ENCODE peak calls at places on chromosomes 7 and 10, in nine cellular contexts. O, M, U, E, L, D, Z, S and H are unnamed samples.

GRCh38 chr7:63925626-63926460 is 72.8 kb upstream of the ZNF722 start:
- DNase-seq in Z (peak), S (no peak), O (peak), M (peak), L (no peak), D (peak), U (no peak), E (no peak), H (peak)

GRCh38 chr7:128387663-128388485 is 21.9 kb downstream of the IMPDH1 start:
- DNase-seq in E (peak), Z (peak), S (peak), L (peak), U (peak), O (peak), D (peak), M (peak), H (peak)

GRCh38 chr10:30188101-30188500 is 128.7 kb upstream of the JCAD start:
- DNase-seq in D (no peak), M (no peak), O (no peak), Z (no peak), E (no peak), S (peak), U (no peak), L (peak), H (no peak)

GRCh38 chr10:5940807-5941218 is 36.5 kb downstream of the IL15RA start:
- DNase-seq in L (no peak), M (no peak), U (no peak), E (no peak), S (no peak), O (no peak), Z (no peak), D (no peak), H (no peak)

GRCh38 chr7:48748081-48748833 is 176.1 kb upstream of the CDC14C start:
- DNase-seq in D (no peak), U (no peak), E (no peak), O (no peak), Z (no peak), S (no peak), M (no peak), L (no peak), H (no peak)

GRCh38 chr7:124992881-124993562 is 63.4 kb upstream of the POT1 start:
- DNase-seq in Z (no peak), D (no peak), L (peak), E (no peak), S (no peak), U (no peak), O (peak), M (no peak), H (no peak)

GRCh38 chr10:102241444-102242117 is at the start of gene PITX3:
- DNase-seq in L (peak), D (peak), M (peak), S (peak), E (peak), U (peak), O (peak), Z (peak), H (peak)

GRCh38 chr10:119859422-119860258 is 13.0 kb downstream of the MCMBP start:
- DNase-seq in M (no peak), Z (peak), E (no peak), U (no peak), S (no peak), O (peak), D (no peak), L (peak), H (no peak)

GRCh38 chr7:150962743-150963399 is 15.2 kb downstream of the KCNH2 start:
- DNase-seq in Z (peak), D (peak), S (peak), O (peak), L (peak), E (peak), M (no peak), U (peak), H (peak)

GRCh38 chr7:114083714-114084113 is 164.9 kb upstream of the PPP1R3A start:
- DNase-seq in L (peak), U (no peak), S (no peak), E (no peak), Z (no peak), M (no peak), D (no peak), O (no peak), H (no peak)

GRCh38 chr7:123538189-123538714 is 3.9 kb upstream of the IQUB start:
- DNase-seq in E (no peak), Z (no peak), O (no peak), U (no peak), L (peak), D (no peak), S (no peak), M (no peak), H (no peak)

GRCh38 chr7:45978010-45978681 is 57.1 kb upstream of the IGFBP3 start:
- DNase-seq in S (no peak), Z (no peak), O (peak), M (peak), U (no peak), E (no peak), D (peak), L (peak), H (no peak)

GRCh38 chr7:148699024-148699771 is 495 bp downstream of the CUL1 start:
- DNase-seq in O (peak), E (peak), D (no peak), S (peak), Z (peak), L (peak), M (no peak), U (peak), H (peak)

GRCh38 chr7:19919156-19920085 is 146.0 kb upstream of the TMEM196 start:
- DNase-seq in L (peak), O (no peak), D (no peak), Z (no peak), E (no peak), M (no peak), U (no peak), S (no peak), H (no peak)

GRCh38 chr7:145698526-145699262 is 417.9 kb upstream of the CNTNAP2 start:
- DNase-seq in D (no peak), S (no peak), M (no peak), L (no peak), O (peak), E (no peak), Z (no peak), U (no peak), H (no peak)

GRCh38 chr10:19817251-19818046 is 1.2 kb downstream of the PLXDC2 start:
- DNase-seq in S (peak), M (no peak), D (no peak), U (peak), E (peak), O (peak), Z (no peak), L (no peak), H (peak)

GRCh38 chr10:72694476-72695369 is 2.8 kb downstream of the MCU start:
- DNase-seq in S (peak), O (peak), M (no peak), E (no peak), D (no peak), Z (no peak), U (no peak), L (peak), H (peak)

GRCh38 chr7:26681819-26682418 is 182.5 kb downstream of the SKAP2 start:
- DNase-seq in S (no peak), Z (peak), M (no peak), U (no peak), D (peak), E (no peak), O (peak), L (peak), H (no peak)

GRCh38 chr7:11343136-11343535 is 369.5 kb downstream of the PHF14 start:
- DNase-seq in S (no peak), Z (no peak), D (no peak), L (no peak), U (no peak), E (no peak), M (no peak), O (no peak), H (no peak)

GRCh38 chr10:120588311-120588710 is 131.3 kb downstream of the PLPP4 start:
- DNase-seq in S (no peak), E (no peak), O (no peak), L (no peak), Z (no peak), M (no peak), U (no peak), D (no peak), H (no peak)

GRCh38 chr10:87646920-87647319 is 12.8 kb upstream of the PAPSS2 start:
- DNase-seq in D (no peak), M (no peak), L (no peak), Z (no peak), U (no peak), E (no peak), S (no peak), O (peak), H (no peak)

GRCh38 chr10:127041561-127041960 is 136.3 kb downstream of the DOCK1 start:
- DNase-seq in U (no peak), Z (no peak), S (no peak), L (peak), O (peak), M (no peak), D (no peak), E (no peak), H (no peak)

GRCh38 chr10:8064436-8064835 is 9.9 kb downstream of the GATA3 start:
- DNase-seq in U (no peak), D (no peak), E (no peak), L (peak), S (no peak), O (peak), M (no peak), Z (no peak), H (no peak)

GRCh38 chr7:32347244-32347828 is 142.8 kb downstream of the LSM5 start:
- DNase-seq in O (peak), Z (no peak), U (no peak), L (peak), E (peak), M (no peak), S (no peak), D (no peak), H (peak)

GRCh38 chr10:22322663-22323160 is 1.8 kb downstream of the BMI1 start:
- DNase-seq in Z (no peak), U (no peak), M (no peak), L (no peak), S (no peak), D (no peak), O (no peak), E (no peak), H (no peak)

GRCh38 chr7:134480730-134481129 is 21.8 kb upstream of the AKR1B1 start:
- DNase-seq in L (peak), M (no peak), E (no peak), U (no peak), O (peak), S (no peak), D (no peak), Z (no peak), H (no peak)

GRCh38 chr7:26513948-26514347 is 222.3 kb downstream of the SNX10 start:
- DNase-seq in Z (no peak), E (no peak), M (no peak), L (no peak), U (no peak), D (no peak), S (no peak), O (no peak), H (no peak)

GRCh38 chr10:54869022-54869421 is 68.0 kb upstream of the PCDH15 start:
- DNase-seq in E (no peak), O (peak), D (no peak), Z (no peak), L (no peak), M (no peak), U (no peak), S (no peak), H (no peak)

GRCh38 chr10:124724279-124725027 is 19.7 kb downstream of the FAM53B start:
- DNase-seq in D (no peak), M (no peak), O (no peak), L (no peak), E (no peak), S (no peak), U (no peak), Z (no peak), H (no peak)

GRCh38 chr7:33905389-33906032 is at the start of gene BMPER:
- DNase-seq in U (peak), O (peak), S (peak), L (no peak), M (no peak), E (peak), Z (no peak), D (peak), H (peak)

GRCh38 chr7:78587443-78588044 is 789.0 kb downstream of the PHTF2 start:
- DNase-seq in U (no peak), D (peak), E (no peak), M (no peak), Z (no peak), S (no peak), L (no peak), O (peak), H (peak)

GRCh38 chr10:113742466-113742865 is 9.0 kb upstream of the PLEKHS1 start:
- DNase-seq in S (no peak), Z (no peak), D (no peak), U (no peak), O (peak), L (no peak), E (no peak), M (no peak), H (no peak)

GRCh38 chr7:120725376-120726039 is 132.4 kb downstream of the TSPAN12 start:
- DNase-seq in D (peak), E (no peak), S (no peak), Z (no peak), M (no peak), O (peak), U (no peak), L (peak), H (peak)

GRCh38 chr10:101001225-101002035 is 1.8 kb downstream of the LZTS2 start:
- DNase-seq in M (peak), Z (no peak), U (no peak), D (no peak), E (peak), L (peak), O (peak), S (no peak), H (no peak)

GRCh38 chr10:35854661-35855060 is 212.6 kb upstream of the FZD8 start:
- DNase-seq in M (no peak), D (no peak), O (no peak), E (no peak), U (no peak), Z (no peak), L (no peak), S (no peak), H (no peak)

GRCh38 chr7:149261321-149261828 is 621 bp upstream of the ZNF783 start:
- DNase-seq in S (no peak), O (peak), Z (no peak), M (no peak), L (no peak), E (no peak), D (no peak), U (no peak), H (no peak)

GRCh38 chr7:131235489-131236317 is 92.0 kb upstream of the MKLN1 start:
- DNase-seq in O (peak), D (peak), E (no peak), U (no peak), S (no peak), M (no peak), L (peak), Z (peak), H (no peak)